ENCODE peak calls at places on chromosomes 11 and 22, in ten cellular contexts. E, H, J, M, X, R, S, D, P and C are unnamed samples.

GRCh38 chr11:65502852-65503603 is 4.2 kb downstream of the MALAT1 start:
- DNase-seq in J (no peak), P (no peak), M (no peak), D (no peak), E (no peak), R (peak; percentile 20), H (no peak), S (no peak), X (no peak), C (no peak)

GRCh38 chr11:96199563-96200025 is 143.4 kb downstream of the MAML2 start:
- DNase-seq in E (no peak), H (no peak), D (no peak), M (no peak), J (no peak), S (no peak), P (no peak), R (peak; percentile 94), X (no peak), C (no peak)

GRCh38 chr11:69292221-69292648 is 1.7 kb upstream of the MYEOV start:
- DNase-seq in J (no peak), X (peak; percentile 23), D (peak; percentile 38), R (peak; percentile 18), P (no peak), E (no peak), H (no peak), M (no peak), S (no peak), C (no peak)

GRCh38 chr22:25487508-25487907 is 77.0 kb upstream of the GRK3 start:
- DNase-seq in R (no peak), M (no peak), S (no peak), H (no peak), J (no peak), X (no peak), D (no peak), E (no peak), P (no peak), C (no peak)

GRCh38 chr22:17922925-17923898 is 101.1 kb downstream of the MICAL3 start:
- DNase-seq in E (no peak), H (no peak), P (no peak), D (no peak), S (no peak), J (no peak), M (no peak), R (no peak), X (no peak), C (no peak)

GRCh38 chr11:78722786-78723185 is 148.1 kb upstream of the NARS2 start:
- DNase-seq in M (no peak), J (no peak), R (no peak), X (no peak), D (no peak), P (no peak), E (no peak), H (no peak), S (no peak), C (no peak)

GRCh38 chr22:40392618-40393017 is 22.2 kb downstream of the SGSM3 start:
- DNase-seq in S (no peak), R (no peak), X (no peak), P (no peak), D (no peak), J (no peak), M (no peak), E (no peak), H (no peak), C (no peak)

GRCh38 chr11:32154275-32154674 is 63.4 kb downstream of the RCN1 start:
- DNase-seq in P (no peak), E (peak; percentile 51), H (no peak), R (peak; percentile 17), D (no peak), J (no peak), X (no peak), M (no peak), S (no peak), C (no peak)

GRCh38 chr11:59769828-59770227 is 14.7 kb downstream of the STX3 start:
- DNase-seq in R (no peak), M (no peak), E (no peak), P (no peak), X (no peak), J (no peak), S (no peak), H (no peak), D (no peak), C (no peak)

GRCh38 chr11:20131744-20132666 is 28.3 kb downstream of the DBX1 start:
- DNase-seq in P (no peak), S (peak; percentile 4), H (peak; percentile 35), J (no peak), R (peak; percentile 63), D (no peak), E (no peak), M (no peak), X (no peak), C (no peak)

GRCh38 chr11:66283461-66284105 is 5.4 kb downstream of the YIF1A start:
- DNase-seq in J (no peak), P (no peak), H (no peak), R (no peak), S (no peak), D (no peak), X (no peak), E (no peak), M (no peak), C (no peak)